ENCODE peak calls at places on chromosomes 6 and 20, in seven cellular contexts. Q, I, G, E, R, A and F are unnamed samples.
A peak's percentile ranks its signal among the peaks of the same experiment; 100 is the strongest.

GRCh38 chr6:20334961-20335360 is 66.7 kb upstream of the E2F3 start:
- DNase-seq in R (no peak), G (no peak), I (no peak), Q (no peak), E (no peak), A (no peak), F (no peak)

GRCh38 chr6:163200299-163201093 is 214.0 kb upstream of the QKI start:
- DNase-seq in E (no peak), I (no peak), G (no peak), Q (no peak), R (no peak), A (no peak), F (no peak)

GRCh38 chr6:169803291-169803811 is 51.9 kb downstream of the ERMARD start:
- DNase-seq in I (no peak), Q (no peak), E (no peak), G (no peak), A (no peak), R (no peak), F (no peak)

GRCh38 chr20:8118735-8119134 is 13.3 kb upstream of the PLCB1 start:
- DNase-seq in G (no peak), A (no peak), Q (no peak), R (no peak), E (no peak), I (no peak), F (no peak)

GRCh38 chr20:34952676-34953075 is 2.9 kb downstream of the GSS start:
- DNase-seq in R (no peak), Q (no peak), E (peak; percentile 34), I (peak; percentile 43), G (peak; percentile 50), A (no peak), F (no peak)

GRCh38 chr6:111950661-111951426 is 77.6 kb upstream of the FYN start:
- DNase-seq in E (no peak), G (peak; percentile 95), Q (no peak), A (no peak), I (peak; percentile 66), R (no peak), F (no peak)

GRCh38 chr6:5672581-5673011 is 334.1 kb downstream of the NRN1 start:
- DNase-seq in E (peak; percentile 87), Q (no peak), A (no peak), I (peak; percentile 80), R (no peak), G (peak; percentile 27), F (no peak)

GRCh38 chr6:159053781-159054398 is 9.1 kb upstream of the TAGAP start:
- DNase-seq in G (no peak), A (no peak), E (no peak), I (no peak), R (no peak), Q (no peak), F (no peak)

GRCh38 chr6:49826743-49827406 is 39.5 kb downstream of the CRISP1 start:
- DNase-seq in G (no peak), Q (no peak), E (peak; percentile 4), A (no peak), I (no peak), R (no peak), F (no peak)

GRCh38 chr6:169008641-169009040 is 245.0 kb downstream of the THBS2 start:
- DNase-seq in G (peak; percentile 51), I (no peak), E (no peak), R (no peak), Q (no peak), A (no peak), F (no peak)

GRCh38 chr20:49656304-49656703 is 57.4 kb downstream of the B4GALT5 start:
- DNase-seq in E (no peak), Q (no peak), A (no peak), R (no peak), I (peak; percentile 47), G (no peak), F (no peak)